ENCODE peak calls at places on chromosome 7, in four cellular contexts. L is AG04450, V is spleen, U is testis. F is an unnamed sample.

GRCh38 chr7:134788191-134788590 is 8.8 kb downstream of the CALD1 start:
- DNase-seq in L (no peak), V (no peak), U (no peak), F (no peak)

GRCh38 chr7:82443801-82444219 is 233 bp upstream of the CACNA2D1 start:
- DNase-seq in L (peak; percentile 77), V (peak; percentile 81), U (peak; percentile 93), F (no peak)

GRCh38 chr7:64907641-64908326 is 4.7 kb downstream of the ZNF273 start:
- DNase-seq in L (no peak), V (no peak), U (no peak), F (no peak)

GRCh38 chr7:75979361-75980125 is 14.9 kb downstream of the TMEM120A start:
- DNase-seq in L (no peak), V (peak; percentile 78), U (no peak), F (no peak)

GRCh38 chr7:39721345-39721744 is 98.0 kb downstream of the RALA start:
- DNase-seq in L (no peak), V (no peak), U (no peak), F (no peak)

GRCh38 chr7:143512488-143513340 is 35.0 kb downstream of the TAS2R41 start:
- DNase-seq in L (no peak), V (no peak), U (no peak), F (no peak)

GRCh38 chr7:101410743-101411476 is 48.2 kb downstream of the COL26A1 start:
- DNase-seq in L (no peak), V (no peak), U (peak; percentile 66), F (peak; percentile 18)

GRCh38 chr7:47435889-47436312 is 146.0 kb downstream of the TNS3 start:
- DNase-seq in L (peak; percentile 47), V (no peak), U (peak; percentile 88), F (no peak)

GRCh38 chr7:78530351-78530750 is 731.8 kb downstream of the PHTF2 start:
- DNase-seq in L (peak; percentile 15), V (no peak), U (no peak), F (no peak)

GRCh38 chr7:23058412-23059096 is 44.6 kb upstream of the HYCC1 start:
- DNase-seq in L (no peak), V (no peak), U (no peak), F (no peak)

GRCh38 chr7:139915864-139916716 is 87.0 kb downstream of the TBXAS1 start:
- DNase-seq in L (peak; percentile 94), V (no peak), U (peak; percentile 24), F (peak; percentile 12)

GRCh38 chr7:120860151-120860550 is 2.2 kb upstream of the TSPAN12 start:
- DNase-seq in L (no peak), V (no peak), U (no peak), F (no peak)

GRCh38 chr7:130162196-130162595 is 43.0 kb downstream of the TMEM209 start:
- DNase-seq in L (no peak), V (no peak), U (no peak), F (no peak)

GRCh38 chr7:54076619-54077018 is 465.6 kb upstream of the VSTM2A start:
- DNase-seq in L (no peak), V (no peak), U (no peak), F (no peak)

GRCh38 chr7:2037301-2037804 is 195.4 kb downstream of the MAD1L1 start:
- DNase-seq in L (no peak), V (peak; percentile 62), U (no peak), F (peak; percentile 14)

GRCh38 chr7:105934577-105935185 is 28.4 kb upstream of the CDHR3 start:
- DNase-seq in L (no peak), V (no peak), U (peak; percentile 76), F (no peak)

GRCh38 chr7:20164420-20165145 is 52.6 kb downstream of the MACC1 start:
- DNase-seq in L (no peak), V (no peak), U (no peak), F (no peak)

GRCh38 chr7:46015107-46015868 is 94.2 kb upstream of the IGFBP3 start:
- DNase-seq in L (no peak), V (no peak), U (peak; percentile 83), F (no peak)

GRCh38 chr7:31646969-31647368 is 40.0 kb upstream of the PPP1R17 start:
- DNase-seq in L (no peak), V (no peak), U (no peak), F (no peak)

GRCh38 chr7:45890902-45891461 is 2.7 kb downstream of the IGFBP1 start:
- DNase-seq in L (no peak), V (no peak), U (no peak), F (no peak)

GRCh38 chr7:2730846-2731770 is 43.1 kb downstream of the AMZ1 start:
- DNase-seq in L (no peak), V (peak; percentile 51), U (peak; percentile 13), F (no peak)

DNA sequence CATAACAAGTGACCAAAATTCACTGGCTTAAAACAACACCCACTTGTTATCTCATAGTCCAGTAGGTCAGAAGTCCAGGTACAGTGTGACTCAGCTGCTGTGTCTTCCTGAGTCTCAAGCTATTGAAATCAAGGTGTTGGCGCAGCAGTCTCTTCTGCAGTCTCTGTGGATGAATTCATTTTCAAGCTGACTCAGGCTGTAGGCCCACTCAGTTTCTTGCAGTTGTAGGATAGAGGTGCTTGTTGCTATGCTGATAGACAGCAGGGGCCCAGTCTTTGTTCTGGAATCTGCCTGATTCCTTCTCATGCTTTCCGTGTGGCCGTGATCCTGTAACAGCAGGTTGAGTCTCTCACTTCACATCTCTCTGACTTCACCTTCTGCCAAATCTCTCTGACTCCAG is 400.4 kb upstream of the POM121L12 start:
- DNase-seq in L (no peak), V (no peak), U (no peak), F (no peak)
- H3K4me3 ChIP-seq in L (no peak overlapping the region), V (no peak overlapping the region), U (no peak overlapping the region), F (no peak overlapping the region)

GRCh38 chr7:157764946-157765537 is 428.2 kb downstream of the DNAJB6 start:
- DNase-seq in L (no peak), V (no peak), U (no peak), F (no peak)

GRCh38 chr7:157766098-157766497 is 429.3 kb downstream of the DNAJB6 start:
- DNase-seq in L (no peak), V (no peak), U (no peak), F (no peak)

GRCh38 chr7:157763279-157764000 is 426.6 kb downstream of the DNAJB6 start:
- DNase-seq in L (no peak), V (peak; percentile 54), U (no peak), F (no peak)

GRCh38 chr7:157762824-157763223 is 426.0 kb downstream of the DNAJB6 start:
- DNase-seq in L (no peak), V (peak; percentile 61), U (no peak), F (no peak)

GRCh38 chr7:157764193-157764592 is 427.4 kb downstream of the DNAJB6 start:
- DNase-seq in L (no peak), V (no peak), U (no peak), F (no peak)
- H3K9me3 ChIP-seq in L (peaks cover 74% of the 10 kb centered on the region), V (peaks cover 35% of the 10 kb centered on the region), U (no peaks in the 10 kb centered on the region), F (no peaks in the 10 kb centered on the region)

GRCh38 chr7:128164955-128165670 is 76.0 kb upstream of the LEP start:
- DNase-seq in L (no peak), V (no peak), U (no peak), F (no peak)
- H3K27me3 ChIP-seq in L (peaks cover 52% of the 10 kb centered on the region), V (peaks cover 43% of the 10 kb centered on the region), U (no peaks in the 10 kb centered on the region), F (peaks cover 20% of the 10 kb centered on the region)

DNA sequence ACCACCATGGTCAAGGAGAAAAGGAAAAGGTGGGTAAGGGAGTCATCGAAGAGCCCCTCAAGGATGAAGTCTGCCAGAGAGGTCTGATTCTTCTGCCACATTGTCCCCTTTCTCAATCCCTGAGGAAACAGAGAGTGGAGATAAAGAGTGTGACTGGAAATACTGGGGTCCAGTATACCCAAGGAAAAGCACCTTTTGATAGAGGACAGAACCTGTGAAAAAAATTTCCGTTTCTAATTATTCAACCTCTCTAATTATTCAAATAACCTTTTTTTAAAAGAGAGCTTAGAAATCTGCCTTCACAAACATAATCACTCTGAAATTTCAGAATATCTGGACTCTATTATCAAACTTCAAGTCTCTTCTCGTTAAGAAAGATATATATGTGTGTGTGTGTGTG is at the start of gene OR2AE1:
- DNase-seq in L (no peak), V (no peak), U (no peak), F (no peak)
- H3K4me3 ChIP-seq in L (no peak within 1 kb of the TSS), V (no peak within 1 kb of the TSS), U (no peak within 1 kb of the TSS), F (no peak within 1 kb of the TSS)

DNA sequence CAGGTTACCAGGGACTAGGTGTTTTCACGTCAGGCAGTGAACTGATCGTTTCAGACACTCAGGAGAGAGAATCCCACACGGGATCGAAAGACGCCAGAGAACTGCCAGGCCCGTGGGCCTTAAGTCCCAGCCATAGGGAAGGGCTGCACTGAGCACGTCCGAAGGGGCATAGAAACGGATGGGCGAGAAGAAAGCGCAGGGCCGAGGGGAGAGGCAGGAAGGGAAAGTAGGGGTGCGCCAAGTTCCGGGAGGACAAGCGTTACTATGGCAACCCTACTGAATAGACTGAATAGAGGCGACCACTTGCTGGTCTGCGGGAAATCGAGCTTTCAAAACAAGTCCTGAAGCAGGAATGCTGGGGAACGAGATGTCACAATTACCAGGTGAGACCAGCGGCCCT is 421.3 kb upstream of the NUPR2 start:
- DNase-seq in L (no peak), V (no peak), U (peak; percentile 25), F (no peak)
- H3K9me3 ChIP-seq in L (peaks cover 57% of the 10 kb centered on the region), V (peaks cover 99% of the 10 kb centered on the region), U (no peaks in the 10 kb centered on the region), F (no peaks in the 10 kb centered on the region)

F was measured in CD4-positive, alpha-beta memory T cell.